ENCODE peak calls at places on chromosomes 3 and 15, in four cellular contexts. B is foreskin melanocyte, R is ovary, G is AG10803. A is an unnamed sample.

GRCh38 chr15:78968539-78969271 is 23.9 kb upstream of the CTSH start:
- DNase-seq in G (no peak), R (no peak), B (no peak), A (no peak)

GRCh38 chr3:132134611-132135010 is 99.8 kb upstream of the CPNE4 start:
- DNase-seq in B (no peak), R (no peak), G (peak), A (peak)

GRCh38 chr3:113501597-113501996 is 13.4 kb downstream of the SPICE1 start:
- DNase-seq in G (no peak), B (no peak), R (no peak), A (no peak)

GRCh38 chr3:71447803-71448202 is 135.7 kb downstream of the FOXP1 start:
- DNase-seq in B (no peak), G (no peak), R (no peak), A (peak)

GRCh38 chr15:63439536-63440264 is 58.1 kb upstream of the CA12 start:
- DNase-seq in R (no peak), B (no peak), G (peak), A (peak)

GRCh38 chr3:4351164-4351855 is 48.1 kb downstream of the SETMAR start:
- DNase-seq in B (no peak), R (no peak), G (peak), A (peak)

GRCh38 chr15:43153269-43153668 is 19.9 kb downstream of the TMEM62 start:
- DNase-seq in R (no peak), B (peak), G (no peak), A (no peak)

GRCh38 chr3:72659609-72660008 is 188.6 kb downstream of the SHQ1 start:
- DNase-seq in B (no peak), R (no peak), G (no peak), A (peak)

GRCh38 chr15:90160781-90161727 is 40.1 kb upstream of the SEMA4B start:
- DNase-seq in R (no peak), B (no peak), G (no peak), A (no peak)

GRCh38 chr15:48250640-48251076 is 44.6 kb downstream of the SLC12A1 start:
- DNase-seq in R (peak), B (peak), G (peak), A (peak)

GRCh38 chr15:63277044-63277892 is at the start of gene APH1B:
- DNase-seq in R (peak), G (peak), B (no peak), A (peak)

GRCh38 chr15:32790352-32790999 is 72.7 kb downstream of the GREM1 start:
- DNase-seq in R (no peak), G (peak), B (no peak), A (peak)

GRCh38 chr15:59247364-59247763 is 40.7 kb downstream of the LDHAL6B start:
- DNase-seq in B (no peak), G (peak), R (no peak), A (peak)

GRCh38 chr3:157913751-157914150 is 192.5 kb downstream of the SHOX2 start:
- DNase-seq in G (peak), R (no peak), B (no peak), A (no peak)

A was measured in astrocyte of the hippocampus.